ENCODE peak calls at places on chromosome 16, in ten cellular contexts. P, E, F, W, I, U, L, N, X and K are unnamed samples.

GRCh38 chr16:53542283-53542682 is 39.3 kb upstream of the AKTIP start:
- DNase-seq in P (no peak), E (no peak), F (peak), W (no peak), I (no peak), U (peak), L (no peak), N (no peak), X (no peak), K (no peak)

GRCh38 chr16:15636392-15636873 is 6.5 kb downstream of the MARF1 start:
- DNase-seq in P (no peak), E (no peak), F (no peak), W (peak), I (no peak), U (no peak), L (no peak), N (no peak), X (peak), K (no peak)

GRCh38 chr16:64455275-64455674 is 666.6 kb downstream of the CDH11 start:
- DNase-seq in P (no peak), E (no peak), F (no peak), W (no peak), I (no peak), U (no peak), L (no peak), N (no peak), X (no peak), K (no peak)

GRCh38 chr16:86653289-86654006 is 75.1 kb downstream of the FOXL1 start:
- DNase-seq in P (peak), E (no peak), F (no peak), W (no peak), I (no peak), U (no peak), L (no peak), N (no peak), X (no peak), K (no peak)

GRCh38 chr16:2496223-2497115 is 17.3 kb upstream of the ATP6V0C start:
- DNase-seq in P (no peak), E (no peak), F (no peak), W (no peak), I (no peak), U (no peak), L (no peak), N (no peak), X (peak), K (peak)

GRCh38 chr16:580141-580945 is 9.5 kb upstream of the RAB40C start:
- DNase-seq in P (no peak), E (no peak), F (no peak), W (no peak), I (no peak), U (no peak), L (no peak), N (no peak), X (peak), K (no peak)

GRCh38 chr16:51374346-51374745 is 223.3 kb upstream of the SALL1 start:
- DNase-seq in P (peak), E (no peak), F (no peak), W (no peak), I (no peak), U (no peak), L (no peak), N (no peak), X (no peak), K (no peak)

GRCh38 chr16:12433691-12434390 is 369.8 kb downstream of the CPPED1 start:
- DNase-seq in P (no peak), E (no peak), F (no peak), W (no peak), I (peak), U (no peak), L (no peak), N (no peak), X (no peak), K (no peak)

GRCh38 chr16:13176711-13177110 is 275.3 kb downstream of the SHISA9 start:
- DNase-seq in P (no peak), E (no peak), F (no peak), W (no peak), I (no peak), U (no peak), L (no peak), N (no peak), X (no peak), K (no peak)

GRCh38 chr16:1159973-1160772 is 7.3 kb downstream of the CACNA1H start:
- DNase-seq in P (no peak), E (no peak), F (peak), W (no peak), I (peak), U (peak), L (peak), N (no peak), X (peak), K (peak)

GRCh38 chr16:85028638-85029412 is 1.2 kb downstream of the KIAA0513 start:
- DNase-seq in P (no peak), E (peak), F (peak), W (peak), I (no peak), U (peak), L (no peak), N (no peak), X (peak), K (peak)

GRCh38 chr16:47492428-47493357 is 31.6 kb downstream of the PHKB start:
- DNase-seq in P (peak), E (peak), F (peak), W (peak), I (peak), U (peak), L (peak), N (no peak), X (peak), K (peak)

GRCh38 chr16:17440131-17440530 is 30.6 kb downstream of the XYLT1 start:
- DNase-seq in P (no peak), E (peak), F (no peak), W (peak), I (no peak), U (no peak), L (no peak), N (no peak), X (no peak), K (no peak)

GRCh38 chr16:86566601-86566965 is at the start of gene FOXC2:
- DNase-seq in P (peak), E (peak), F (peak), W (no peak), I (no peak), U (peak), L (peak), N (no peak), X (peak), K (peak)

GRCh38 chr16:80150978-80151705 is 389.7 kb upstream of the DYNLRB2 start:
- DNase-seq in P (no peak), E (no peak), F (no peak), W (no peak), I (no peak), U (no peak), L (no peak), N (no peak), X (peak), K (no peak)

GRCh38 chr16:49592507-49593422 is 219.2 kb downstream of the C16orf78 start:
- DNase-seq in P (no peak), E (peak), F (peak), W (peak), I (peak), U (peak), L (no peak), N (peak), X (peak), K (no peak)

GRCh38 chr16:2325791-2326190 is 14.7 kb downstream of the ABCA3 start:
- DNase-seq in P (no peak), E (no peak), F (no peak), W (no peak), I (no peak), U (no peak), L (no peak), N (no peak), X (peak), K (no peak)

GRCh38 chr16:280552-280951 is at the start of gene ARHGDIG:
- DNase-seq in P (no peak), E (no peak), F (peak), W (no peak), I (no peak), U (no peak), L (no peak), N (no peak), X (peak), K (no peak)

GRCh38 chr16:1498899-1499676 is 5.9 kb downstream of the TELO2 start:
- DNase-seq in P (no peak), E (no peak), F (no peak), W (no peak), I (no peak), U (no peak), L (no peak), N (no peak), X (no peak), K (peak)

GRCh38 chr16:48971571-48972071 is 310.0 kb downstream of the CBLN1 start:
- DNase-seq in P (no peak), E (peak), F (peak), W (no peak), I (no peak), U (no peak), L (no peak), N (peak), X (peak), K (no peak)

GRCh38 chr16:58695368-58695767 is 10.8 kb upstream of the SLC38A7 start:
- DNase-seq in P (no peak), E (no peak), F (no peak), W (no peak), I (no peak), U (no peak), L (no peak), N (no peak), X (no peak), K (no peak)

GRCh38 chr16:263944-264343 is 11.8 kb downstream of the RGS11 start:
- DNase-seq in P (no peak), E (no peak), F (no peak), W (no peak), I (no peak), U (no peak), L (no peak), N (no peak), X (peak), K (no peak)

GRCh38 chr16:88606146-88606757 is 32.1 kb upstream of the IL17C start:
- DNase-seq in P (no peak), E (no peak), F (no peak), W (no peak), I (no peak), U (no peak), L (no peak), N (no peak), X (peak), K (no peak)

GRCh38 chr16:56477096-56477878 is 25.9 kb downstream of the OGFOD1 start:
- DNase-seq in P (peak), E (no peak), F (no peak), W (no peak), I (peak), U (no peak), L (no peak), N (peak), X (peak), K (no peak)

GRCh38 chr16:2777231-2777902 is at the start of gene ELOB:
- DNase-seq in P (peak), E (peak), F (peak), W (peak), I (peak), U (peak), L (peak), N (peak), X (peak), K (peak)

GRCh38 chr16:79658301-79659001 is 57.9 kb upstream of the MAF start:
- DNase-seq in P (peak), E (peak), F (no peak), W (no peak), I (peak), U (no peak), L (no peak), N (no peak), X (peak), K (no peak)

GRCh38 chr16:49089533-49089932 is 192.1 kb downstream of the CBLN1 start:
- DNase-seq in P (no peak), E (no peak), F (no peak), W (no peak), I (no peak), U (no peak), L (no peak), N (no peak), X (no peak), K (no peak)

GRCh38 chr16:84087461-84088151 is 29.1 kb downstream of the MBTPS1 start:
- DNase-seq in P (no peak), E (no peak), F (no peak), W (peak), I (no peak), U (no peak), L (no peak), N (no peak), X (no peak), K (no peak)

GRCh38 chr16:10502766-10503165 is 77.6 kb downstream of the EMP2 start:
- DNase-seq in P (no peak), E (no peak), F (no peak), W (no peak), I (no peak), U (no peak), L (no peak), N (no peak), X (no peak), K (no peak)

GRCh38 chr16:52618753-52619497 is 72.0 kb upstream of the TOX3 start:
- DNase-seq in P (no peak), E (no peak), F (no peak), W (no peak), I (no peak), U (no peak), L (no peak), N (no peak), X (no peak), K (no peak)

GRCh38 chr16:6193718-6194117 is 1096.1 kb upstream of the EEF2KMT start:
- DNase-seq in P (peak), E (no peak), F (peak), W (no peak), I (peak), U (no peak), L (no peak), N (no peak), X (no peak), K (no peak)

GRCh38 chr16:25031132-25031440 is 15.9 kb upstream of the ARHGAP17 start:
- DNase-seq in P (no peak), E (no peak), F (no peak), W (no peak), I (no peak), U (no peak), L (no peak), N (no peak), X (no peak), K (no peak)
- H3K4me3 ChIP-seq in P (peak), E (no peak), F (peak), W (peak), I (peak), U (peak), L (peak), N (peak), X (peak), K (peak)

GRCh38 chr16:67714522-67714921 is 4.6 kb downstream of the GFOD2 start:
- DNase-seq in P (no peak), E (no peak), F (no peak), W (no peak), I (no peak), U (no peak), L (no peak), N (no peak), X (no peak), K (no peak)
- H3K4me3 ChIP-seq in P (no peak), E (no peak), F (no peak), W (no peak), I (no peak), U (no peak), L (no peak), N (no peak), X (no peak), K (no peak)

GRCh38 chr16:73912311-73912710 is 384.3 kb upstream of the PSMD7 start:
- DNase-seq in P (no peak), E (no peak), F (no peak), W (no peak), I (no peak), U (no peak), L (no peak), N (no peak), X (no peak), K (no peak)
- H3K4me3 ChIP-seq in P (no peak), E (no peak), F (no peak), W (no peak), I (no peak), U (no peak), L (no peak), N (no peak), X (no peak), K (no peak)

GRCh38 chr16:69485361-69485760 is 60.9 kb downstream of the CYB5B start:
- DNase-seq in P (no peak), E (no peak), F (no peak), W (no peak), I (no peak), U (no peak), L (no peak), N (no peak), X (no peak), K (no peak)
- H3K4me3 ChIP-seq in P (no peak), E (no peak), F (no peak), W (no peak), I (no peak), U (no peak), L (no peak), N (no peak), X (no peak), K (no peak)